ENCODE peak calls at places on chromosomes 4 and X, in nine cellular contexts. One of them, this sample, is unnamed.

GRCh38 chrX:7943600-7944245 is 16.5 kb upstream of the PNPLA4 start:
- DNase-seq in endothelial cell of umbilical vein: no peak
- DNase-seq in upper lobe of left lung: peak; percentile 41
- DNase-seq in transverse colon: peak; percentile 43
- DNase-seq in suprapubic skin: no peak
- DNase-seq in HCT116: no peak
- DNase-seq in K562: no peak
- DNase-seq in prostate gland: peak; percentile 17
- DNase-seq in HepG2: no peak
- DNase-seq in this sample: no peak

GRCh38 chr4:151257704-151258103 is 19.3 kb upstream of the PRSS48 start:
- DNase-seq in HepG2: no peak
- DNase-seq in HCT116: no peak
- DNase-seq in K562: no peak
- DNase-seq in endothelial cell of umbilical vein: no peak
- DNase-seq in transverse colon: no peak
- DNase-seq in prostate gland: no peak
- DNase-seq in upper lobe of left lung: no peak
- DNase-seq in suprapubic skin: no peak
- DNase-seq in this sample: no peak

GRCh38 chr4:39702716-39703115 is 4.8 kb downstream of the UBE2K start:
- DNase-seq in suprapubic skin: no peak
- DNase-seq in upper lobe of left lung: no peak
- DNase-seq in HepG2: no peak
- DNase-seq in transverse colon: no peak
- DNase-seq in endothelial cell of umbilical vein: no peak
- DNase-seq in K562: no peak
- DNase-seq in prostate gland: no peak
- DNase-seq in HCT116: no peak
- DNase-seq in this sample: no peak

GRCh38 chr4:139609647-139610046 is 53.6 kb upstream of the SETD7 start:
- DNase-seq in upper lobe of left lung: no peak
- DNase-seq in HCT116: no peak
- DNase-seq in K562: no peak
- DNase-seq in transverse colon: no peak
- DNase-seq in suprapubic skin: no peak
- DNase-seq in HepG2: no peak
- DNase-seq in prostate gland: no peak
- DNase-seq in endothelial cell of umbilical vein: peak; percentile 37
- DNase-seq in this sample: no peak

GRCh38 chr4:143625632-143626031 is 74.8 kb downstream of the FREM3 start:
- DNase-seq in K562: no peak
- DNase-seq in upper lobe of left lung: no peak
- DNase-seq in HepG2: no peak
- DNase-seq in endothelial cell of umbilical vein: peak; percentile 5
- DNase-seq in prostate gland: no peak
- DNase-seq in HCT116: no peak
- DNase-seq in suprapubic skin: no peak
- DNase-seq in transverse colon: no peak
- DNase-seq in this sample: no peak

GRCh38 chrX:150362599-150363481 is at the start of gene MAMLD1:
- DNase-seq in transverse colon: peak; percentile 67
- DNase-seq in prostate gland: peak; percentile 57
- DNase-seq in HCT116: peak; percentile 51
- DNase-seq in K562: peak; percentile 20
- DNase-seq in endothelial cell of umbilical vein: peak; percentile 73
- DNase-seq in HepG2: no peak
- DNase-seq in suprapubic skin: peak; percentile 85
- DNase-seq in upper lobe of left lung: peak; percentile 64
- DNase-seq in this sample: peak; percentile 86

GRCh38 chr4:28686618-28687017 is 1826.0 kb downstream of the STIM2 start:
- DNase-seq in endothelial cell of umbilical vein: peak; percentile 2
- DNase-seq in K562: peak; percentile 4
- DNase-seq in suprapubic skin: no peak
- DNase-seq in transverse colon: peak; percentile 8
- DNase-seq in upper lobe of left lung: no peak
- DNase-seq in HCT116: peak; percentile 58
- DNase-seq in prostate gland: no peak
- DNase-seq in HepG2: peak; percentile 8
- DNase-seq in this sample: no peak

GRCh38 chr4:95289028-95289634 is 259.6 kb downstream of the UNC5C start:
- DNase-seq in HCT116: no peak
- DNase-seq in HepG2: no peak
- DNase-seq in prostate gland: no peak
- DNase-seq in transverse colon: no peak
- DNase-seq in endothelial cell of umbilical vein: peak; percentile 92
- DNase-seq in K562: peak; percentile 75
- DNase-seq in upper lobe of left lung: no peak
- DNase-seq in suprapubic skin: no peak
- DNase-seq in this sample: no peak

GRCh38 chr4:622996-623913 is 2.1 kb upstream of the PDE6B start:
- DNase-seq in upper lobe of left lung: peak; percentile 10
- DNase-seq in HepG2: no peak
- DNase-seq in endothelial cell of umbilical vein: no peak
- DNase-seq in suprapubic skin: peak; percentile 13
- DNase-seq in K562: no peak
- DNase-seq in HCT116: no peak
- DNase-seq in prostate gland: no peak
- DNase-seq in transverse colon: no peak
- DNase-seq in this sample: no peak

GRCh38 chrX:139052461-139052860 is 340.9 kb upstream of the FGF13 start:
- DNase-seq in transverse colon: no peak
- DNase-seq in endothelial cell of umbilical vein: no peak
- DNase-seq in prostate gland: no peak
- DNase-seq in K562: no peak
- DNase-seq in upper lobe of left lung: no peak
- DNase-seq in HepG2: no peak
- DNase-seq in suprapubic skin: no peak
- DNase-seq in HCT116: no peak
- DNase-seq in this sample: no peak

GRCh38 chr4:121147923-121148443 is 16.1 kb downstream of the TNIP3 start:
- DNase-seq in HCT116: no peak
- DNase-seq in transverse colon: no peak
- DNase-seq in K562: no peak
- DNase-seq in HepG2: no peak
- DNase-seq in upper lobe of left lung: no peak
- DNase-seq in endothelial cell of umbilical vein: no peak
- DNase-seq in suprapubic skin: no peak
- DNase-seq in prostate gland: no peak
- DNase-seq in this sample: no peak

GRCh38 chr4:165190591-165191212 is 16.7 kb upstream of the KLHL2 start:
- DNase-seq in suprapubic skin: no peak
- DNase-seq in endothelial cell of umbilical vein: no peak
- DNase-seq in K562: no peak
- DNase-seq in transverse colon: no peak
- DNase-seq in HepG2: no peak
- DNase-seq in upper lobe of left lung: no peak
- DNase-seq in HCT116: no peak
- DNase-seq in prostate gland: no peak
- DNase-seq in this sample: no peak

GRCh38 chr4:2662598-2662997 is 93.5 kb downstream of the TNIP2 start:
- DNase-seq in HCT116: no peak
- DNase-seq in K562: no peak
- DNase-seq in prostate gland: no peak
- DNase-seq in suprapubic skin: no peak
- DNase-seq in transverse colon: no peak
- DNase-seq in endothelial cell of umbilical vein: no peak
- DNase-seq in upper lobe of left lung: no peak
- DNase-seq in HepG2: no peak
- DNase-seq in this sample: no peak

GRCh38 chr4:119106036-119107000 is 29.3 kb upstream of the MYOZ2 start:
- DNase-seq in endothelial cell of umbilical vein: peak; percentile 42
- DNase-seq in prostate gland: no peak
- DNase-seq in K562: no peak
- DNase-seq in HepG2: no peak
- DNase-seq in upper lobe of left lung: no peak
- DNase-seq in HCT116: no peak
- DNase-seq in transverse colon: no peak
- DNase-seq in suprapubic skin: no peak
- DNase-seq in this sample: no peak

GRCh38 chr4:10008208-10009005 is 12.9 kb downstream of the SLC2A9 start:
- DNase-seq in transverse colon: no peak
- DNase-seq in upper lobe of left lung: no peak
- DNase-seq in endothelial cell of umbilical vein: peak; percentile 54
- DNase-seq in HCT116: no peak
- DNase-seq in HepG2: no peak
- DNase-seq in suprapubic skin: no peak
- DNase-seq in K562: no peak
- DNase-seq in prostate gland: no peak
- DNase-seq in this sample: no peak

GRCh38 chr4:10013722-10014121 is 7.6 kb downstream of the SLC2A9 start:
- DNase-seq in HepG2: no peak
- DNase-seq in transverse colon: peak; percentile 80
- DNase-seq in prostate gland: peak; percentile 56
- DNase-seq in endothelial cell of umbilical vein: peak; percentile 32
- DNase-seq in suprapubic skin: no peak
- DNase-seq in upper lobe of left lung: peak; percentile 55
- DNase-seq in K562: peak; percentile 69
- DNase-seq in HCT116: peak; percentile 18
- DNase-seq in this sample: no peak

GRCh38 chr4:10011277-10011676 is 10.0 kb downstream of the SLC2A9 start:
- DNase-seq in HepG2: no peak
- DNase-seq in transverse colon: no peak
- DNase-seq in HCT116: no peak
- DNase-seq in prostate gland: no peak
- DNase-seq in suprapubic skin: no peak
- DNase-seq in K562: no peak
- DNase-seq in upper lobe of left lung: no peak
- DNase-seq in endothelial cell of umbilical vein: no peak
- DNase-seq in this sample: no peak

GRCh38 chr4:10015140-10015753 is 6.0 kb downstream of the SLC2A9 start:
- DNase-seq in HepG2: no peak
- DNase-seq in HCT116: peak; percentile 67
- DNase-seq in transverse colon: peak; percentile 63
- DNase-seq in endothelial cell of umbilical vein: peak; percentile 52
- DNase-seq in suprapubic skin: no peak
- DNase-seq in prostate gland: peak; percentile 44
- DNase-seq in K562: no peak
- DNase-seq in upper lobe of left lung: peak; percentile 36
- DNase-seq in this sample: no peak

GRCh38 chr4:10011885-10012284 is 9.4 kb downstream of the SLC2A9 start:
- DNase-seq in suprapubic skin: no peak
- DNase-seq in prostate gland: no peak
- DNase-seq in endothelial cell of umbilical vein: no peak
- DNase-seq in HepG2: no peak
- DNase-seq in HCT116: no peak
- DNase-seq in transverse colon: no peak
- DNase-seq in upper lobe of left lung: no peak
- DNase-seq in K562: no peak
- DNase-seq in this sample: no peak
- TF ChIP-seq POLR2A in suprapubic skin: no peak
- TF ChIP-seq POLR2A in prostate gland: no peak
- TF ChIP-seq POLR2A in endothelial cell of umbilical vein: no peak
- TF ChIP-seq POLR2A in HepG2: no peak
- TF ChIP-seq POLR2A in HCT116: no peak
- TF ChIP-seq POLR2A in transverse colon: no peak
- TF ChIP-seq POLR2A in upper lobe of left lung: no peak
- TF ChIP-seq POLR2A in K562: no peak
- TF ChIP-seq POLR2A in this sample: no peak

GRCh38 chr4:125952631-125953030 is 637.9 kb downstream of the FAT4 start:
- DNase-seq in upper lobe of left lung: no peak
- DNase-seq in K562: no peak
- DNase-seq in suprapubic skin: no peak
- DNase-seq in HepG2: no peak
- DNase-seq in prostate gland: no peak
- DNase-seq in endothelial cell of umbilical vein: no peak
- DNase-seq in transverse colon: no peak
- DNase-seq in HCT116: no peak
- DNase-seq in this sample: no peak

GRCh38 chr4:125956281-125956680 is 641.5 kb downstream of the FAT4 start:
- DNase-seq in HepG2: no peak
- DNase-seq in K562: no peak
- DNase-seq in endothelial cell of umbilical vein: no peak
- DNase-seq in transverse colon: no peak
- DNase-seq in prostate gland: no peak
- DNase-seq in suprapubic skin: no peak
- DNase-seq in upper lobe of left lung: no peak
- DNase-seq in HCT116: no peak
- DNase-seq in this sample: no peak

GRCh38 chr4:125951275-125951887 is 636.6 kb downstream of the FAT4 start:
- DNase-seq in K562: no peak
- DNase-seq in transverse colon: no peak
- DNase-seq in endothelial cell of umbilical vein: no peak
- DNase-seq in HCT116: no peak
- DNase-seq in suprapubic skin: no peak
- DNase-seq in upper lobe of left lung: no peak
- DNase-seq in HepG2: no peak
- DNase-seq in prostate gland: no peak
- DNase-seq in this sample: no peak
- TF ChIP-seq POLR2AphosphoS5 in K562: no peak
- TF ChIP-seq POLR2AphosphoS5 in transverse colon: no peak
- TF ChIP-seq POLR2AphosphoS5 in endothelial cell of umbilical vein: no peak
- TF ChIP-seq POLR2AphosphoS5 in HCT116: no peak
- TF ChIP-seq POLR2AphosphoS5 in suprapubic skin: no peak
- TF ChIP-seq POLR2AphosphoS5 in upper lobe of left lung: no peak
- TF ChIP-seq POLR2AphosphoS5 in HepG2: no peak
- TF ChIP-seq POLR2AphosphoS5 in prostate gland: no peak
- TF ChIP-seq POLR2AphosphoS5 in this sample: no peak

DNA sequence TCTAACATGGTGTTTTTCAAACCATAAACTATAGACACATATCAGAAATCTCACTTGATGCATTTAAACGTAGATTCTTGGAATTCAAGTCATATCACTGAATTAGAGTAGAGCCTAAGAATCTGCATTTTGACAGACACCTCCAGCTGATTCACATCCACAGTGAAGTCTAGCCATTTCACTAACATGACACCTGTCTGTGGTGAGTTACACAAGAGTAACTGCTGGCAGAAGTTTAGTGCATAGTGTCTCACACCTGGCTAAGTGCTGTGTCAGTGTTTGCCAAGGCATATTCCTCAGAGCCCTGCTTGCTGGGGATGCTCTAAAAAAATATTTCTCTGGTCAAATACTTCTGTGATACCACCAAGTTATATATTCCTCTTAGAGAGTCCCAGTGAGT is 237.5 kb upstream of the DIAPH2 start:
- DNase-seq in endothelial cell of umbilical vein: no peak
- DNase-seq in transverse colon: no peak
- DNase-seq in HCT116: no peak
- DNase-seq in K562: no peak
- DNase-seq in HepG2: no peak
- DNase-seq in suprapubic skin: no peak
- DNase-seq in prostate gland: no peak
- DNase-seq in upper lobe of left lung: no peak
- DNase-seq in this sample: no peak
- H3K36me3 ChIP-seq in endothelial cell of umbilical vein: no peaks in the 10 kb centered on the region
- H3K36me3 ChIP-seq in transverse colon: no peaks in the 10 kb centered on the region
- H3K36me3 ChIP-seq in HCT116: no peaks in the 10 kb centered on the region
- H3K36me3 ChIP-seq in K562: no peaks in the 10 kb centered on the region
- H3K36me3 ChIP-seq in HepG2: no peaks in the 10 kb centered on the region
- H3K36me3 ChIP-seq in suprapubic skin: no peaks in the 10 kb centered on the region
- H3K36me3 ChIP-seq in prostate gland: no peaks in the 10 kb centered on the region
- H3K36me3 ChIP-seq in upper lobe of left lung: no peaks in the 10 kb centered on the region
- H3K36me3 ChIP-seq in this sample: no peaks in the 10 kb centered on the region

DNA sequence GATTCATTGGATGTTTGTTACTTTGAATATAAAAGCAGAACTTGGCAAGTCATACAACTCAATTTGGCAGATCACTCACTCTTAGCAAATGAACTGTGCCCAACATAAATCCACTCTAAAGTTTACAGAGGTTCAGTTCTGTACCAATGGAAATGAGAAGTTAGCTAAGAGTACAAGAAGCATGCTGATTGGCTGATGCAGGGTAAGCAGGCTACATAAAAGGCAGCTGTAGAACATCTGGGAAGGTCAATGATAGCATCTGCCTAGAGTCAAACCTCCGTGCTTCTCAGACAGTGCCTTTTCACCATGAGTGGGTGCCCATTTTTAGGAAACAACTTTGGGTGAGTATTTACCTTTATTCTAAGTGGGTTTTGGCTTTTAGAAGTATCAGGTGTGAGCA is at the start of gene TDO2:
- DNase-seq in HCT116: no peak
- DNase-seq in HepG2: no peak
- DNase-seq in endothelial cell of umbilical vein: no peak
- DNase-seq in transverse colon: no peak
- DNase-seq in prostate gland: no peak
- DNase-seq in K562: no peak
- DNase-seq in upper lobe of left lung: no peak
- DNase-seq in suprapubic skin: no peak
- DNase-seq in this sample: no peak
- TF ChIP-seq POLR2A in HCT116: no peak
- TF ChIP-seq POLR2A in HepG2: no peak
- TF ChIP-seq POLR2A in endothelial cell of umbilical vein: no peak
- TF ChIP-seq POLR2A in transverse colon: no peak
- TF ChIP-seq POLR2A in prostate gland: no peak
- TF ChIP-seq POLR2A in K562: no peak
- TF ChIP-seq POLR2A in upper lobe of left lung: no peak
- TF ChIP-seq POLR2A in suprapubic skin: no peak
- TF ChIP-seq POLR2A in this sample: no peak